ENCODE peak calls at places on chromosomes 5 and 9, in six cellular contexts. G is PC-3, O is HCT116, M is OCI-LY7, C is hepatocyte, E is GM23248. S is an unnamed sample. For H3K9me3, the result is how much of the 10 kb centered on the place peaks cover.

GRCh38 chr9:93810028-93810971 is 144.9 kb downstream of the BARX1 start:
- DNase-seq in G (no peak), O (no peak), M (no peak), C (no peak), E (no peak), S (no peak)

GRCh38 chr5:5887818-5888217 is 465.3 kb downstream of the ICE1 start:
- DNase-seq in G (no peak), O (no peak), M (no peak), C (no peak), E (no peak), S (no peak)

GRCh38 chr5:153896701-153897100 is 142.0 kb downstream of the FAM114A2 start:
- DNase-seq in G (no peak), O (no peak), M (peak), C (no peak), E (peak), S (peak)

GRCh38 chr9:136665704-136666363 is 3.1 kb downstream of the EGFL7 start:
- DNase-seq in G (no peak), O (no peak), M (no peak), C (peak), E (peak), S (no peak)

GRCh38 chr9:129313331-129313955 is 135.4 kb upstream of the IER5L start:
- DNase-seq in G (no peak), O (no peak), M (no peak), C (no peak), E (no peak), S (no peak)

GRCh38 chr9:19629506-19629905 is 159.3 kb downstream of the SLC24A2 start:
- DNase-seq in G (no peak), O (no peak), M (no peak), C (no peak), E (no peak), S (no peak)

GRCh38 chr5:98050583-98050982 is 722.9 kb upstream of the RGMB start:
- DNase-seq in G (peak), O (no peak), M (no peak), C (peak), E (peak), S (no peak)

GRCh38 chr5:178532236-178532635 is 58.0 kb downstream of the COL23A1 start:
- DNase-seq in G (no peak), O (no peak), M (no peak), C (no peak), E (no peak), S (no peak)

GRCh38 chr5:109273594-109273993 is 136.2 kb downstream of the PJA2 start:
- DNase-seq in G (no peak), O (no peak), M (no peak), C (no peak), E (no peak), S (no peak)

GRCh38 chr9:98836206-98836605 is 28.7 kb downstream of the GALNT12 start:
- DNase-seq in G (no peak), O (no peak), M (no peak), C (no peak), E (no peak), S (no peak)

GRCh38 chr5:135266975-135267374 is 132.1 kb downstream of the MACROH2A1 start:
- DNase-seq in G (no peak), O (no peak), M (no peak), C (no peak), E (peak), S (no peak)

GRCh38 chr5:147949711-147950573 is 43.6 kb upstream of the C5orf46 start:
- DNase-seq in G (peak), O (peak), M (peak), C (peak), E (peak), S (peak)

GRCh38 chr5:67350600-67351315 is 154.2 kb upstream of the CD180 start:
- DNase-seq in G (no peak), O (no peak), M (no peak), C (no peak), E (peak), S (no peak)

GRCh38 chr9:86353591-86354047 is 591 bp downstream of the TUT7 start:
- DNase-seq in G (peak), O (no peak), M (peak), C (peak), E (peak), S (peak)

GRCh38 chr9:99259231-99259918 is 37.3 kb downstream of the SEC61B start:
- DNase-seq in G (no peak), O (no peak), M (peak), C (peak), E (peak), S (peak)

GRCh38 chr5:136729901-136730355 is 364.6 kb upstream of the TRPC7 start:
- DNase-seq in G (peak), O (peak), M (no peak), C (peak), E (peak), S (no peak)

GRCh38 chr9:4583001-4583400 is 79.1 kb upstream of the PLPP6 start:
- DNase-seq in G (no peak), O (no peak), M (no peak), C (no peak), E (no peak), S (no peak)

GRCh38 chr9:129687391-129687790 is 21.9 kb downstream of the PRRX2 start:
- DNase-seq in G (peak), O (no peak), M (no peak), C (no peak), E (no peak), S (no peak)

GRCh38 chr9:117587263-117587662 is 116.9 kb upstream of the TLR4 start:
- DNase-seq in G (no peak), O (no peak), M (no peak), C (no peak), E (no peak), S (no peak)

GRCh38 chr5:90390933-90391332 is 18.6 kb downstream of the CETN3 start:
- DNase-seq in G (no peak), O (no peak), M (no peak), C (no peak), E (no peak), S (no peak)

GRCh38 chr5:153900703-153901395 is 137.9 kb downstream of the FAM114A2 start:
- DNase-seq in G (peak), O (no peak), M (no peak), C (no peak), E (peak), S (no peak)

GRCh38 chr5:10863763-10864383 is 102.8 kb upstream of the DAP start:
- DNase-seq in G (peak), O (peak), M (peak), C (peak), E (peak), S (peak)

GRCh38 chr5:172644229-172644628 is 3.2 kb downstream of the NEURL1B start:
- DNase-seq in G (no peak), O (no peak), M (no peak), C (no peak), E (no peak), S (no peak)

GRCh38 chr5:158979290-158979689 is 120.4 kb downstream of the EBF1 start:
- DNase-seq in G (no peak), O (no peak), M (no peak), C (no peak), E (no peak), S (no peak)
- H3K9me3 ChIP-seq in G (under half), O (under half), M (under half), C (under half), E (under half), S (under half)

GRCh38 chr9:80504525-80505235 is 932.9 kb downstream of the TLE4 start:
- DNase-seq in G (no peak), O (no peak), M (no peak), C (no peak), E (no peak), S (no peak)

GRCh38 chr9:80507611-80508010 is 935.8 kb downstream of the TLE4 start:
- DNase-seq in G (no peak), O (no peak), M (no peak), C (no peak), E (no peak), S (no peak)

GRCh38 chr9:80503692-80504400 is 932.1 kb downstream of the TLE4 start:
- DNase-seq in G (no peak), O (no peak), M (no peak), C (no peak), E (no peak), S (no peak)

GRCh38 chr9:80509358-80509757 is 937.6 kb downstream of the TLE4 start:
- DNase-seq in G (peak), O (no peak), M (no peak), C (no peak), E (no peak), S (no peak)
- TF ChIP-seq EZH2phosphoT487 in G (no peak), O (no peak), M (no peak), C (no peak), E (no peak), S (no peak)

GRCh38 chr5:141303756-141304155 is at the start of gene SLC25A2:
- DNase-seq in G (no peak), O (no peak), M (no peak), C (no peak), E (no peak), S (no peak)

DNA sequence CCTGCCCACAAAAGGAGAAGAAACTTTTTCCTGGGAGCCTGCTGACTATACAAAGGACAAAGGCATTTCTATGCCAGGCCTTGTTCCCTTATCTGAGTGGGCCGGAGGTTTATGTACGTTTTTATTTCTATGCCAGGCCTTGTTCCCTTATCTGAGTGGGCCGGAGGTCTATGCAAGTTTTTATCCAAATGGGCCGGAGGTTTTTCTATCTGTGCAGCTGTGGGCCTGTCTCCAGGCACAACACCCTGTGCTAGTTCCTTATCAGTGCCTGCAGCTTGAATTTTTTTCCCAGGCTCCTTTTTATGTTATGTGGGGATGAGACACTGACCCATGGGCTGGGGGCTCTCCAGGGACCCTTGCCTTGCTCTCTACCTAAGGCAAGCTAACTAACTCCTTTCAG is 5.5 kb downstream of the SLC25A2 start:
- DNase-seq in G (no peak), O (no peak), M (no peak), C (no peak), E (no peak), S (no peak)
- H3K9me3 ChIP-seq in G (under half), O (under half), M (under half), C (under half), E (under half), S (under half)

GRCh38 chr5:175246242-175246891 is 197.6 kb downstream of the DRD1 start:
- DNase-seq in G (peak), O (peak), M (no peak), C (peak), E (peak), S (no peak)
- TF ChIP-seq EZH2phosphoT487 in G (no peak), O (no peak), M (no peak), C (no peak), E (no peak), S (no peak)

DNA sequence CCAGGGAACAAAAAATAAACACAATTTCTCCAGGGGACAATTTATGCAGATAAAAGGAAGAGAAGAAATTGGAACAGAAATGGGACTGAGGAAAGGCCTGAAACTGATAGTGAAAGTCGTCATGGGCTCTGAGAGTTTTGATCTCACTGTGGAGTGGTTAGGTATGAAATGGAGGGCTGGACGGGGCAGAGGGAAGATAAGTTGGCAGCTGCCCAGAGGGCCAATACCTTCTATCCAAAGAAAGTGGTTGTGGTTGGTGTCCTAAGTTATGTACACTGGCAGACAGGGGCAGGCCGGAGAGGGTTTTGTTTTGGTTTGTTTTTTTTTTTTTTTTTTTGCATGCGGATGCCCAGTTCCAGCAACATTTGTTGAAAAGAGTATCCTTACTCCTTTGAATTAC is 46.1 kb downstream of the ZNF618 start:
- DNase-seq in G (no peak), O (no peak), M (no peak), C (no peak), E (no peak), S (peak)
- H3K9me3 ChIP-seq in G (under half), O (under half), M (under half), C (under half), E (under half), S (under half)

DNA sequence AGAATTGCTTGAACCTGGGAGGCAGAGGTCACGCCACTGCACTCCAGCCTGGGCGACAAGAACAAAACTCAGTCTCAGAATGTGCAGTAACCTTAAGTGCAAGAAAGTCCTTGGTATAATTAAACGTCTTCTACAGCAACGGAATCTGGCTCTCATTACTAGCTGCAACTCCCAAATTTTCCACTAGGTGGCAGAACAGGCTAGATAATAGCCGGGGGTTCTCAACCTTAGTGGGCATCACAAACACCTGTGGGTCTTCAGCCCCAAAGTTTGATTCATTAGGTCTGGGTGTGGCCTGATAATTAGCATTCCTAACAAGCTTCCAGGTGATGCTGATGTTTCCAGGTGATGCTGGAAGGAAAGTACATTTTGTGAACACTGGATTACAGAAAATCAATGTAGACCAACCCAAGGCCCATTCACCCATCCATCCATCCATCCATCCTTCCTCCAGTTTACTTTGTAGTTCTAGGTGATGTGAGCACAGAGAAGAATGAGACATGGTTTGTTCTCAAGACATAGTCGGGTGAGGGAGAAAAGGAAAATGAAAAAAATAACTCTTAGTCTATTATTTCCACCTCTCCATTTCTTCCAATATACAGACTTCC is 37.3 kb downstream of the FBXW2 start:
- DNase-seq in G (peak), O (peak), M (peak), C (peak), E (peak), S (peak)
- TF ChIP-seq EZH2phosphoT487 in G (no peak), O (no peak), M (no peak), C (no peak), E (no peak), S (no peak)

S was measured in MM.1S.